ENCODE peak calls at places on chromosome 14, in six cellular contexts. One of them, this sample, is unnamed.

GRCh38 chr14:74251546-74252030 is 12.3 kb downstream of the VSX2 start:
- DNase-seq in transverse colon: peak; percentile 79
- DNase-seq in GM12878: peak; percentile 13
- DNase-seq in cardiac muscle cell: peak; percentile 84
- DNase-seq in lower leg skin: peak; percentile 92
- DNase-seq in colonic mucosa: peak; percentile 77
- DNase-seq in this sample: peak; percentile 74

GRCh38 chr14:58812050-58812690 is 174.4 kb downstream of the DACT1 start:
- DNase-seq in transverse colon: no peak
- DNase-seq in GM12878: no peak
- DNase-seq in cardiac muscle cell: no peak
- DNase-seq in lower leg skin: no peak
- DNase-seq in colonic mucosa: no peak
- DNase-seq in this sample: no peak

GRCh38 chr14:105227346-105227745 is 21.0 kb upstream of the BTBD6 start:
- DNase-seq in transverse colon: no peak
- DNase-seq in GM12878: no peak
- DNase-seq in cardiac muscle cell: no peak
- DNase-seq in lower leg skin: no peak
- DNase-seq in colonic mucosa: no peak
- DNase-seq in this sample: no peak

GRCh38 chr14:47917344-47917954 is 242.0 kb upstream of the MDGA2 start:
- DNase-seq in transverse colon: no peak
- DNase-seq in GM12878: no peak
- DNase-seq in cardiac muscle cell: peak; percentile 8
- DNase-seq in lower leg skin: no peak
- DNase-seq in colonic mucosa: no peak
- DNase-seq in this sample: peak; percentile 59

GRCh38 chr14:72788255-72788654 is 105.6 kb downstream of the DPF3 start:
- DNase-seq in transverse colon: no peak
- DNase-seq in GM12878: no peak
- DNase-seq in cardiac muscle cell: no peak
- DNase-seq in lower leg skin: no peak
- DNase-seq in colonic mucosa: no peak
- DNase-seq in this sample: no peak

GRCh38 chr14:76948213-76948947 is 80.1 kb downstream of the IRF2BPL start:
- DNase-seq in transverse colon: peak; percentile 64
- DNase-seq in GM12878: no peak
- DNase-seq in cardiac muscle cell: no peak
- DNase-seq in lower leg skin: no peak
- DNase-seq in colonic mucosa: peak; percentile 70
- DNase-seq in this sample: peak; percentile 81

GRCh38 chr14:105899071-105899641 is 372.8 kb downstream of the TMEM121 start:
- DNase-seq in transverse colon: no peak
- DNase-seq in GM12878: no peak
- DNase-seq in cardiac muscle cell: no peak
- DNase-seq in lower leg skin: no peak
- DNase-seq in colonic mucosa: no peak
- DNase-seq in this sample: no peak

GRCh38 chr14:54420478-54421116 is 20.6 kb downstream of the CNIH1 start:
- DNase-seq in transverse colon: peak; percentile 35
- DNase-seq in GM12878: no peak
- DNase-seq in cardiac muscle cell: peak; percentile 71
- DNase-seq in lower leg skin: no peak
- DNase-seq in colonic mucosa: peak; percentile 40
- DNase-seq in this sample: peak; percentile 10

GRCh38 chr14:59337151-59337611 is 128.0 kb downstream of the GPR135 start:
- DNase-seq in transverse colon: peak; percentile 48
- DNase-seq in GM12878: no peak
- DNase-seq in cardiac muscle cell: peak; percentile 89
- DNase-seq in lower leg skin: peak; percentile 91
- DNase-seq in colonic mucosa: no peak
- DNase-seq in this sample: peak; percentile 59

GRCh38 chr14:88937706-88938105 is 113.3 kb downstream of the TTC8 start:
- DNase-seq in transverse colon: no peak
- DNase-seq in GM12878: no peak
- DNase-seq in cardiac muscle cell: peak; percentile 6
- DNase-seq in lower leg skin: peak; percentile 60
- DNase-seq in colonic mucosa: no peak
- DNase-seq in this sample: no peak

GRCh38 chr14:105139212-105139825 is 29.3 kb downstream of the JAG2 start:
- DNase-seq in transverse colon: no peak
- DNase-seq in GM12878: no peak
- DNase-seq in cardiac muscle cell: no peak
- DNase-seq in lower leg skin: peak; percentile 65
- DNase-seq in colonic mucosa: no peak
- DNase-seq in this sample: no peak

GRCh38 chr14:44963775-44964380 is 1.9 kb downstream of the TOGARAM1 start:
- DNase-seq in transverse colon: no peak
- DNase-seq in GM12878: no peak
- DNase-seq in cardiac muscle cell: no peak
- DNase-seq in lower leg skin: no peak
- DNase-seq in colonic mucosa: peak; percentile 28
- DNase-seq in this sample: no peak

GRCh38 chr14:55814064-55814463 is 234.1 kb downstream of the KTN1 start:
- DNase-seq in transverse colon: no peak
- DNase-seq in GM12878: no peak
- DNase-seq in cardiac muscle cell: no peak
- DNase-seq in lower leg skin: no peak
- DNase-seq in colonic mucosa: no peak
- DNase-seq in this sample: no peak

GRCh38 chr14:72699852-72700257 is 194.0 kb downstream of the DPF3 start:
- DNase-seq in transverse colon: no peak
- DNase-seq in GM12878: no peak
- DNase-seq in cardiac muscle cell: peak; percentile 87
- DNase-seq in lower leg skin: no peak
- DNase-seq in colonic mucosa: peak; percentile 25
- DNase-seq in this sample: no peak

GRCh38 chr14:73685328-73685727 is 28.9 kb downstream of the PNMA1 start:
- DNase-seq in transverse colon: no peak
- DNase-seq in GM12878: no peak
- DNase-seq in cardiac muscle cell: no peak
- DNase-seq in lower leg skin: no peak
- DNase-seq in colonic mucosa: no peak
- DNase-seq in this sample: peak; percentile 8

GRCh38 chr14:23154876-23155587 is 28.4 kb downstream of the SLC7A8 start:
- DNase-seq in transverse colon: peak; percentile 61
- DNase-seq in GM12878: no peak
- DNase-seq in cardiac muscle cell: peak; percentile 98
- DNase-seq in lower leg skin: peak; percentile 95
- DNase-seq in colonic mucosa: peak; percentile 54
- DNase-seq in this sample: peak; percentile 88

GRCh38 chr14:20630340-20631022 is 11.0 kb downstream of the OR6S1 start:
- DNase-seq in transverse colon: peak; percentile 45
- DNase-seq in GM12878: no peak
- DNase-seq in cardiac muscle cell: peak; percentile 41
- DNase-seq in lower leg skin: no peak
- DNase-seq in colonic mucosa: peak; percentile 72
- DNase-seq in this sample: no peak
- H3K4me3 ChIP-seq in transverse colon: peak overlapping the region; percentile 29
- H3K4me3 ChIP-seq in GM12878: peak overlapping the region; percentile 88
- H3K4me3 ChIP-seq in cardiac muscle cell: peak overlapping the region; percentile 43
- H3K4me3 ChIP-seq in lower leg skin: peak overlapping the region; percentile 5
- H3K4me3 ChIP-seq in colonic mucosa: peak overlapping the region; percentile 23
- H3K4me3 ChIP-seq in this sample: no peak overlapping the region

DNA sequence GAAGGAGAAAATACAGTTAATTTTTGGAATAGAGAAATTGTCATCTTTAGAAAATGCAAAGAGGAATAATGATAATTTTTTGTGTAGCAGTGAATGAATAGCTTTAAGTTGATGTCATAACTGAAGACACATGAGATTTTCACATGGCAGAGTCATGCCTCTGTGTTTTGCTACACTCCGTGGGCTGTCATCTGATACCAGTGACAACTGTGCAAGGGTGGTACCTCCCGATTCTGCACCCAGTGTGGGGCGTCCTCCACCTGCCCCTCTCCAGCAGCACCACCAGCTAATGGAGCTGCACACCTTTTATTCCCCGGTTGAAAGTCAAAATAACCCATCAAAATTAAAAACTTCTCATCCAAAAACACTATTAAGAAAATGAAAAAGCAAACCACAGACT is 47.2 kb downstream of the ANKRD9 start:
- DNase-seq in transverse colon: no peak
- DNase-seq in GM12878: no peak
- DNase-seq in cardiac muscle cell: no peak
- DNase-seq in lower leg skin: no peak
- DNase-seq in colonic mucosa: no peak
- DNase-seq in this sample: no peak
- TF ChIP-seq CTCF in transverse colon: no peak
- TF ChIP-seq CTCF in GM12878: no peak
- TF ChIP-seq CTCF in cardiac muscle cell: no peak
- TF ChIP-seq CTCF in lower leg skin: no peak
- TF ChIP-seq CTCF in colonic mucosa: no peak
- TF ChIP-seq CTCF in this sample: no peak

GRCh38 chr14:32865827-32866376 is 72.8 kb upstream of the NPAS3 start:
- DNase-seq in transverse colon: no peak
- DNase-seq in GM12878: no peak
- DNase-seq in cardiac muscle cell: no peak
- DNase-seq in lower leg skin: no peak
- DNase-seq in colonic mucosa: no peak
- DNase-seq in this sample: no peak
- H3K4me3 ChIP-seq in transverse colon: no peak overlapping the region
- H3K4me3 ChIP-seq in GM12878: no peak overlapping the region
- H3K4me3 ChIP-seq in cardiac muscle cell: no peak overlapping the region
- H3K4me3 ChIP-seq in lower leg skin: no peak overlapping the region
- H3K4me3 ChIP-seq in colonic mucosa: no peak overlapping the region
- H3K4me3 ChIP-seq in this sample: no peak overlapping the region

GRCh38 chr14:94143239-94143638 is 13.8 kb upstream of the IFI27L2 start:
- DNase-seq in transverse colon: no peak
- DNase-seq in GM12878: no peak
- DNase-seq in cardiac muscle cell: no peak
- DNase-seq in lower leg skin: peak; percentile 18
- DNase-seq in colonic mucosa: no peak
- DNase-seq in this sample: no peak
- TF ChIP-seq CTCF in transverse colon: no peak
- TF ChIP-seq CTCF in GM12878: peak; percentile 49
- TF ChIP-seq CTCF in cardiac muscle cell: peak; percentile 32
- TF ChIP-seq CTCF in lower leg skin: no peak
- TF ChIP-seq CTCF in colonic mucosa: no peak
- TF ChIP-seq CTCF in this sample: no peak

DNA sequence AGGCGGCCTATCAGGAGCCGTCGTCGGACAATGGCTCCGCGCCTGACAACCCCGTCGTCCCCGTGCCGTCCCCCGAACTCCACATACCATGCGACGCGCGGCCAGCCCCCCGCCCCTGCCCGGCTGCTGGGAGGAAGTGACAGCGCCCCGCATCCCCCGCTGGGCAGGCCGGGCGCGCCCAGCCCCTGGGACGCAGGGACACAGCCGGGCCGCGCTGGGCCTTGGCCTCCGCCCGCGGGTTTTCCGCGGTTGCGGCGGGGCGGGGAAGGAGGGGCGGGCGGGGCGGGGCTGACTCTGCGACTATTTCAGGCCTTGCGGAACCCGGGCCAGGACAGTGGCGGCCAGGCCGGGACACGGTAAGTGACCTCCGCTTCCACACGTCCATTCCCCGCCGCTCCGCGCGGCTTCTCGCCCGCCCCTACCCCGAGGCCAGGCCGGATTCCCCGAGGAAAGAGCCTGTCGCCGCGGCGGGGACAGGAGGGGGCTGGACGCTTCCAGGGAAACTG is at the start of gene TNFAIP2:
- DNase-seq in transverse colon: peak; percentile 55
- DNase-seq in GM12878: no peak
- DNase-seq in cardiac muscle cell: peak; percentile 34
- DNase-seq in lower leg skin: peak; percentile 94
- DNase-seq in colonic mucosa: no peak
- DNase-seq in this sample: peak; percentile 27
- H3K4me3 ChIP-seq in transverse colon: peak within 1 kb of the TSS; percentile 50
- H3K4me3 ChIP-seq in GM12878: peak within 1 kb of the TSS; percentile 79
- H3K4me3 ChIP-seq in cardiac muscle cell: no peak within 1 kb of the TSS
- H3K4me3 ChIP-seq in lower leg skin: peak within 1 kb of the TSS; percentile 57
- H3K4me3 ChIP-seq in colonic mucosa: peak within 1 kb of the TSS; percentile 39
- H3K4me3 ChIP-seq in this sample: peak within 1 kb of the TSS; percentile 49

GRCh38 chr14:103886304-103887169 is 39.2 kb upstream of the PPP1R13B start:
- DNase-seq in transverse colon: no peak
- DNase-seq in GM12878: no peak
- DNase-seq in cardiac muscle cell: peak; percentile 52
- DNase-seq in lower leg skin: no peak
- DNase-seq in colonic mucosa: no peak
- DNase-seq in this sample: no peak
- TF ChIP-seq CTCF in transverse colon: no peak
- TF ChIP-seq CTCF in GM12878: no peak
- TF ChIP-seq CTCF in cardiac muscle cell: peak; percentile 60
- TF ChIP-seq CTCF in lower leg skin: no peak
- TF ChIP-seq CTCF in colonic mucosa: no peak
- TF ChIP-seq CTCF in this sample: no peak

This sample was measured in thyroid gland.